ENCODE peak calls at places on chromosomes 16 and 17, in four cellular contexts. N is iris pigment epithelial cell; K is stimulated activated CD4-positive, alpha-beta T cell treated with anti-CD3 and anti-CD28 coated beads, TNF-alpha, amount 100 ng/mL, for 48 hours; F is fibroblast of the conjunctiva. W is an unnamed sample.
A peak's percentile ranks its signal among the peaks of the same experiment; 100 is the strongest.

GRCh38 chr17:60278237-60278636 is 113.7 kb downstream of the USP32 start:
- DNase-seq in F (no peak), N (no peak), K (no peak), W (no peak)

GRCh38 chr17:72342582-72343527 is 222.0 kb downstream of the SOX9 start:
- DNase-seq in F (no peak), K (no peak), N (peak; percentile 36), W (no peak)

GRCh38 chr17:75876938-75877751 is 1.2 kb downstream of the TRIM47 start:
- DNase-seq in N (peak; percentile 92), F (peak; percentile 94), K (no peak), W (no peak)

GRCh38 chr17:61379457-61380216 is 20.0 kb upstream of the TBX2 start:
- DNase-seq in F (no peak), K (no peak), N (no peak), W (no peak)

GRCh38 chr16:47949276-47949675 is 206.5 kb downstream of the ABCC12 start:
- DNase-seq in K (no peak), F (no peak), N (no peak), W (no peak)

GRCh38 chr16:87922250-87922871 is 14.0 kb downstream of the CA5A start:
- DNase-seq in N (no peak), F (no peak), K (no peak), W (no peak)

GRCh38 chr16:3536271-3536671 is 35.5 kb downstream of the CLUAP1 start:
- DNase-seq in N (peak; percentile 89), K (no peak), F (peak; percentile 86), W (no peak)

GRCh38 chr17:27873746-27874145 is 19.4 kb downstream of the LYRM9 start:
- DNase-seq in K (no peak), N (peak; percentile 10), F (no peak), W (no peak)

GRCh38 chr16:2973081-2973480 is 3.9 kb downstream of the PAQR4 start:
- DNase-seq in F (no peak), K (no peak), N (no peak), W (no peak)

GRCh38 chr17:72175787-72176515 is 55.1 kb downstream of the SOX9 start:
- DNase-seq in N (no peak), F (no peak), K (no peak), W (no peak)

GRCh38 chr17:5254903-5255521 is 20.4 kb upstream of the SCIMP start:
- DNase-seq in K (no peak), F (no peak), N (no peak), W (no peak)

GRCh38 chr17:45087978-45088377 is 26.9 kb downstream of the NMT1 start:
- DNase-seq in K (no peak), N (no peak), F (no peak), W (no peak)

GRCh38 chr17:72529386-72529785 is 408.6 kb downstream of the SOX9 start:
- DNase-seq in F (no peak), K (no peak), N (no peak), W (no peak)

GRCh38 chr17:38663125-38663751 is 11.5 kb downstream of the EPOP start:
- DNase-seq in F (no peak), N (peak; percentile 58), K (no peak), W (peak; percentile 63)

GRCh38 chr17:76318586-76318985 is 10.5 kb upstream of the QRICH2 start:
- DNase-seq in N (peak; percentile 61), F (no peak), K (no peak), W (no peak)

GRCh38 chr17:64622931-64623654 is 39.0 kb downstream of the SMURF2 start:
- DNase-seq in K (no peak), N (peak; percentile 90), F (peak; percentile 35), W (no peak)

GRCh38 chr16:9258423-9259051 is 167.1 kb downstream of the HAPSTR1 start:
- DNase-seq in K (no peak), F (peak; percentile 3), N (peak; percentile 2), W (peak; percentile 48)

GRCh38 chr17:14158707-14159106 is 78.0 kb downstream of the CDRT15 start:
- DNase-seq in N (no peak), K (no peak), F (no peak), W (no peak)

GRCh38 chr16:58345574-58346354 is 46.5 kb upstream of the GINS3 start:
- DNase-seq in N (no peak), K (no peak), F (no peak), W (no peak)

GRCh38 chr17:5861246-5861645 is 208.9 kb upstream of the WSCD1 start:
- DNase-seq in K (no peak), N (no peak), F (no peak), W (no peak)

GRCh38 chr17:4110152-4110551 is 32.7 kb downstream of the ZZEF1 start:
- DNase-seq in K (no peak), N (peak; percentile 80), F (peak; percentile 2), W (no peak)

GRCh38 chr17:74431568-74432483 is at the start of gene GPRC5C:
- DNase-seq in K (peak; percentile 18), N (peak; percentile 21), F (no peak), W (peak; percentile 80)

GRCh38 chr16:27549857-27550581 is at the start of the genes GTF3C1 and KATNIP:
- DNase-seq in F (peak; percentile 98), N (peak; percentile 98), K (peak; percentile 100), W (peak; percentile 99)

GRCh38 chr17:68461589-68461988 is 4.3 kb upstream of the WIPI1 start:
- DNase-seq in F (no peak), N (no peak), K (no peak), W (no peak)

GRCh38 chr17:78864117-78864516 is 23.5 kb upstream of the USP36 start:
- DNase-seq in N (no peak), F (no peak), K (no peak), W (no peak)

GRCh38 chr17:7419833-7420610 is at the start of gene SPEM1:
- DNase-seq in F (no peak), K (no peak), N (no peak), W (no peak)

GRCh38 chr17:80152057-80152831 is 5.3 kb upstream of the EIF4A3 start:
- DNase-seq in N (peak; percentile 93), F (no peak), K (no peak), W (no peak)

GRCh38 chr17:44900894-44901293 is 1.6 kb upstream of the EFTUD2 start:
- DNase-seq in N (peak; percentile 83), K (no peak), F (peak; percentile 88), W (no peak)

GRCh38 chr17:74196541-74197310 is 6.8 kb upstream of the RPL38 start:
- DNase-seq in K (no peak), F (no peak), N (no peak), W (no peak)

GRCh38 chr16:57648590-57649442 is 19.3 kb upstream of the ADGRG3 start:
- DNase-seq in K (peak; percentile 83), F (peak; percentile 50), N (peak; percentile 66), W (peak; percentile 92)

GRCh38 chr17:78166416-78166815 is 2.0 kb upstream of the SYNGR2 start:
- DNase-seq in K (no peak), N (no peak), F (no peak), W (no peak)

GRCh38 chr16:84436196-84436595 is 67.9 kb downstream of the ATP2C2 start:
- DNase-seq in N (no peak), K (no peak), F (no peak), W (no peak)

GRCh38 chr17:42760652-42761581 is at the start of gene RAMP2:
- DNase-seq in F (no peak), N (no peak), K (no peak), W (no peak)

GRCh38 chr16:2966043-2966802 is 2.1 kb downstream of the KREMEN2 start:
- DNase-seq in K (no peak), N (no peak), F (no peak), W (no peak)

GRCh38 chr17:47423406-47424295 is 99.9 kb downstream of the EFCAB13 start:
- DNase-seq in K (no peak), F (no peak), N (peak; percentile 10), W (peak; percentile 18)

GRCh38 chr17:76732734-76733617 is 4.2 kb downstream of the SRSF2 start:
- DNase-seq in K (no peak), F (no peak), N (no peak), W (no peak)

GRCh38 chr17:43444223-43445008 is 39.4 kb upstream of the DHX8 start:
- DNase-seq in N (peak; percentile 72), F (no peak), K (no peak), W (no peak)

GRCh38 chr17:74715144-74715543 is 2.4 kb upstream of the CD300LF start:
- DNase-seq in N (peak; percentile 22), K (no peak), F (no peak), W (no peak)

GRCh38 chr16:57538235-57538711 is 1.9 kb upstream of the CCDC102A start:
- DNase-seq in N (no peak), F (no peak), K (no peak), W (no peak)

GRCh38 chr16:1364510-1364909 is 12.8 kb downstream of the GNPTG start:
- DNase-seq in K (no peak), N (no peak), F (no peak), W (no peak)

W was measured in GM12891.